ENCODE peak calls at places on chromosomes 12 and 14, in seven cellular contexts. D is GM12878, N is A549, O is HepG2, T is HCT116, U is H1, R is IMR-90. S is an unnamed sample.

GRCh38 chr12:27331299-27331926 is 1.2 kb upstream of the BMAL2 start:
- DNase-seq in D (peak; percentile 76), N (peak; percentile 64), O (peak; percentile 35), T (peak; percentile 66), U (no peak), R (peak; percentile 98), S (peak; percentile 20)

GRCh38 chr12:87020071-87020470 is 763.9 kb upstream of the MGAT4C start:
- DNase-seq in D (no peak), N (no peak), O (no peak), T (no peak), U (no peak), R (no peak), S (no peak)

GRCh38 chr12:51270067-51270846 is at the start of gene SMAGP:
- DNase-seq in D (no peak), N (peak; percentile 61), O (peak; percentile 40), T (no peak), U (no peak), R (peak; percentile 21), S (peak; percentile 75)

GRCh38 chr12:124273630-124274029 is 21.3 kb upstream of the RFLNA start:
- DNase-seq in D (peak; percentile 37), N (peak; percentile 66), O (peak; percentile 90), T (peak; percentile 79), U (peak; percentile 44), R (peak; percentile 31), S (peak; percentile 82)

GRCh38 chr14:104510794-104511611 is 68.6 kb upstream of the C14orf180 start:
- DNase-seq in D (no peak), N (no peak), O (no peak), T (no peak), U (no peak), R (no peak), S (no peak)

GRCh38 chr14:105470812-105471771 is 3.5 kb upstream of the CRIP2 start:
- DNase-seq in D (no peak), N (no peak), O (no peak), T (no peak), U (no peak), R (no peak), S (no peak)

GRCh38 chr12:111807232-111807631 is 34.8 kb upstream of the MAPKAPK5 start:
- DNase-seq in D (no peak), N (no peak), O (no peak), T (no peak), U (no peak), R (no peak), S (no peak)

GRCh38 chr14:94217116-94217515 is 43.0 kb downstream of the PPP4R4 start:
- DNase-seq in D (no peak), N (no peak), O (no peak), T (no peak), U (no peak), R (no peak), S (no peak)

GRCh38 chr14:93009471-93010117 is 86.6 kb downstream of the CHGA start:
- DNase-seq in D (no peak), N (no peak), O (no peak), T (no peak), U (no peak), R (no peak), S (no peak)

GRCh38 chr12:109310247-109311125 is 1.4 kb upstream of the FOXN4 start:
- DNase-seq in D (no peak), N (no peak), O (no peak), T (no peak), U (no peak), R (no peak), S (peak; percentile 43)

GRCh38 chr12:18723752-18724151 is 14.1 kb downstream of the PLCZ1 start:
- DNase-seq in D (no peak), N (peak; percentile 16), O (no peak), T (peak; percentile 73), U (no peak), R (peak; percentile 93), S (no peak)

GRCh38 chr14:37559386-37559785 is 35.7 kb downstream of the FOXA1 start:
- DNase-seq in D (no peak), N (no peak), O (no peak), T (no peak), U (no peak), R (peak; percentile 23), S (no peak)

GRCh38 chr12:78671295-78671694 is 193.3 kb upstream of the SYT1 start:
- DNase-seq in D (no peak), N (no peak), O (no peak), T (no peak), U (no peak), R (peak; percentile 96), S (no peak)

GRCh38 chr12:103331643-103332042 is 164.1 kb downstream of the C12orf42 start:
- DNase-seq in D (no peak), N (no peak), O (no peak), T (no peak), U (no peak), R (no peak), S (no peak)

GRCh38 chr14:104544362-104544761 is 35.2 kb upstream of the C14orf180 start:
- DNase-seq in D (no peak), N (no peak), O (no peak), T (no peak), U (no peak), R (no peak), S (no peak)

GRCh38 chr14:54687750-54688119 is 120.8 kb downstream of the SAMD4A start:
- DNase-seq in D (no peak), N (no peak), O (no peak), T (no peak), U (no peak), R (no peak), S (no peak)

GRCh38 chr14:75306917-75307699 is 28.5 kb downstream of the FOS start:
- DNase-seq in D (no peak), N (peak; percentile 66), O (no peak), T (peak; percentile 26), U (no peak), R (peak; percentile 19), S (peak; percentile 23)

GRCh38 chr14:60153996-60154395 is 11.2 kb downstream of the DHRS7 start:
- DNase-seq in D (no peak), N (no peak), O (no peak), T (no peak), U (no peak), R (no peak), S (no peak)

DNA sequence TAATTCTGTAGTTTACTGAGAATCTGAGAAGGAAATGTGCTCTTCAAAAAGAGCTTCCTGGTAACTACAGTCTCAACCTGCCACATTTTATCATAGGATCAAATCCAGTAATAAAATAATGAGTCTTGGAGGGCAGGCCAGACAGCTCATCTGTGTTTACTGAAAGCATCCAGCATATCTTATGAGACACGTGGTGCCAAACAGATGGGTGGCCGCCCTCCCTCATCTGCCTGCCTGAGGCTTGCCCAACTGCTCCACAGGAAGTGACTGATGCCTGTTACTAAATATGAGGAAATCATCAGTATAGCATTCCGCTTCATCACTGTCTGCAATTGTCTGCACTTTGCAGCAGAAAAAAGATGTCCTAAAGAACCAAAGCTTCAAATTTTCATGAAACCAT is 13.5 kb downstream of the DHRS7 start:
- DNase-seq in D (no peak), N (peak; percentile 51), O (no peak), T (no peak), U (no peak), R (peak; percentile 92), S (no peak)
- TF ChIP-seq CEBPB in D (no peak), N (peak; percentile 87), O (no peak), T (no peak), U (no peak), R (peak; percentile 99), S (peak; percentile 10)

GRCh38 chr12:110765144-110765543 is 22.5 kb upstream of the PPP1CC start:
- DNase-seq in D (no peak), N (no peak), O (no peak), T (no peak), U (no peak), R (no peak), S (no peak)
- H3K27ac ChIP-seq in D (no peak overlapping the region), N (no peak overlapping the region), O (no peak overlapping the region), T (no peak overlapping the region), U (no peak overlapping the region), R (no peak overlapping the region), S (no peak overlapping the region)

GRCh38 chr12:101856030-101856429 is 21.4 kb upstream of the DRAM1 start:
- DNase-seq in D (no peak), N (no peak), O (no peak), T (no peak), U (no peak), R (no peak), S (no peak)

GRCh38 chr12:101855364-101855884 is 22.0 kb upstream of the DRAM1 start:
- DNase-seq in D (no peak), N (no peak), O (peak; percentile 25), T (no peak), U (no peak), R (peak; percentile 69), S (peak; percentile 93)

GRCh38 chr12:101854747-101855146 is 22.6 kb upstream of the DRAM1 start:
- DNase-seq in D (no peak), N (no peak), O (no peak), T (no peak), U (no peak), R (no peak), S (peak; percentile 37)

GRCh38 chr12:101859664-101860607 is 17.4 kb upstream of the DRAM1 start:
- DNase-seq in D (no peak), N (no peak), O (no peak), T (no peak), U (no peak), R (peak; percentile 76), S (no peak)

DNA sequence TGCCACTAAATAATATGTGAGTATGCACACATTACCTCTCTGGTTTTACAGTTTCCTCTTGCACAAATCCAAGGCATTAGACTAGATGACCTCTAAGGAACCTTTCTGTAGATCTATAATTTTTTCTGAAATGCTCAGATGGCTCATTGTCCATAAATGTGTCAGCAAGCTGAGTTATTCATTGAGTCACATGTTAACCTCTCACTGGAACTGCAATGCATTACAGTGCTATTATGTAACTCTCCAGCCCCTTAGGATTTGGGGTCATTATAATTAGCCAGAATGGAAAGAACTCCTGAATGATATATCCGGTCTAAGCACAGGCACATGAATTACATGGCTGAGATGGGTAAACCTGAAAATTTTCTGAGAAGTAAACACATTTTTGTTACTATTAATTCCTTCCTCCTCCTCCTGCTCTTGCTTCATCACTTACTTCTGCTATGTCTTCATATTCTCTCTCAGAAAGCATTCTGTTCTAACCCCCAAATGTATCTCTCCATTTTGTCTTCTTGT is 20.3 kb upstream of the DRAM1 start:
- DNase-seq in D (no peak), N (no peak), O (no peak), T (no peak), U (no peak), R (peak; percentile 81), S (no peak)
- TF ChIP-seq CEBPB in D (no peak), N (peak; percentile 69), O (no peak), T (no peak), U (no peak), R (peak; percentile 75), S (peak; percentile 77)

GRCh38 chr14:81765654-81766275 is 232.1 kb upstream of the SEL1L start:
- DNase-seq in D (no peak), N (no peak), O (no peak), T (no peak), U (no peak), R (no peak), S (no peak)

GRCh38 chr14:81767266-81767987 is 233.8 kb upstream of the SEL1L start:
- DNase-seq in D (no peak), N (no peak), O (no peak), T (no peak), U (no peak), R (no peak), S (no peak)

GRCh38 chr14:81771876-81772275 is 238.2 kb upstream of the SEL1L start:
- DNase-seq in D (no peak), N (no peak), O (no peak), T (no peak), U (no peak), R (no peak), S (no peak)

GRCh38 chr14:81772391-81772790 is 238.7 kb upstream of the SEL1L start:
- DNase-seq in D (no peak), N (no peak), O (no peak), T (no peak), U (no peak), R (no peak), S (no peak)

GRCh38 chr14:81766597-81766996 is 232.9 kb upstream of the SEL1L start:
- DNase-seq in D (no peak), N (no peak), O (no peak), T (no peak), U (no peak), R (no peak), S (no peak)
- H3K27ac ChIP-seq in D (no peak overlapping the region), N (no peak overlapping the region), O (no peak overlapping the region), T (no peak overlapping the region), U (no peak overlapping the region), R (no peak overlapping the region), S (no peak overlapping the region)

S was measured in K562.